ENCODE peak calls at places on chromosomes 5 and 9, in seven cellular contexts. B, O, Z, Q, I, D and M are unnamed samples.

GRCh38 chr9:100322954-100323536 is 29.7 kb downstream of the TEX10 start:
- DNase-seq in B (no peak), O (no peak), Z (peak; percentile 63), Q (peak; percentile 61), I (peak; percentile 38), D (peak; percentile 38), M (no peak)

GRCh38 chr5:127419007-127419406 is 98.4 kb upstream of the PRRC1 start:
- DNase-seq in B (no peak), O (no peak), Z (no peak), Q (no peak), I (no peak), D (no peak), M (no peak)

GRCh38 chr5:134422791-134423365 is 11.2 kb upstream of the CDKN2AIPNL start:
- DNase-seq in B (no peak), O (no peak), Z (no peak), Q (no peak), I (no peak), D (no peak), M (no peak)

GRCh38 chr5:77181173-77181572 is 29.3 kb upstream of the PDE8B start:
- DNase-seq in B (no peak), O (no peak), Z (no peak), Q (no peak), I (no peak), D (no peak), M (no peak)

GRCh38 chr5:64576241-64576640 is 70.4 kb downstream of the RGS7BP start:
- DNase-seq in B (no peak), O (no peak), Z (no peak), Q (no peak), I (no peak), D (no peak), M (no peak)

GRCh38 chr5:125550237-125550636 is 803.8 kb upstream of the ZNF608 start:
- DNase-seq in B (no peak), O (peak; percentile 20), Z (peak; percentile 87), Q (peak; percentile 78), I (no peak), D (no peak), M (no peak)

GRCh38 chr9:93198117-93198838 is 14.3 kb downstream of the WNK2 start:
- DNase-seq in B (no peak), O (no peak), Z (no peak), Q (no peak), I (no peak), D (no peak), M (no peak)

GRCh38 chr5:6197427-6197826 is 180.9 kb downstream of the MED10 start:
- DNase-seq in B (no peak), O (no peak), Z (no peak), Q (no peak), I (no peak), D (no peak), M (no peak)

GRCh38 chr9:91589101-91589553 is 165.5 kb upstream of the NFIL3 start:
- DNase-seq in B (peak; percentile 74), O (peak; percentile 30), Z (peak; percentile 94), Q (peak; percentile 65), I (no peak), D (no peak), M (no peak)

GRCh38 chr5:179135006-179135405 is 74.8 kb downstream of the ZNF354C start:
- DNase-seq in B (no peak), O (no peak), Z (no peak), Q (no peak), I (no peak), D (no peak), M (no peak)

GRCh38 chr5:83470920-83471404 is 582 bp upstream of the VCAN start:
- DNase-seq in B (no peak), O (no peak), Z (no peak), Q (no peak), I (no peak), D (no peak), M (no peak)
- H3K4me3 ChIP-seq in B (peak overlapping the region; percentile 49), O (peak overlapping the region; percentile 28), Z (peak overlapping the region; percentile 90), Q (peak overlapping the region; percentile 96), I (peak overlapping the region; percentile 53), D (peak overlapping the region; percentile 85), M (peak overlapping the region; percentile 59)

GRCh38 chr9:130860458-130861316 is 25.6 kb downstream of the ABL1 start:
- DNase-seq in B (peak; percentile 97), O (peak; percentile 83), Z (peak; percentile 97), Q (peak; percentile 100), I (peak; percentile 65), D (no peak), M (peak; percentile 86)

GRCh38 chr9:130861372-130862180 is 26.5 kb downstream of the ABL1 start:
- DNase-seq in B (no peak), O (no peak), Z (no peak), Q (no peak), I (no peak), D (no peak), M (no peak)

GRCh38 chr9:130864541-130864940 is 29.5 kb downstream of the ABL1 start:
- DNase-seq in B (no peak), O (no peak), Z (no peak), Q (no peak), I (no peak), D (no peak), M (no peak)

GRCh38 chr9:130862747-130863146 is 27.7 kb downstream of the ABL1 start:
- DNase-seq in B (peak; percentile 78), O (no peak), Z (no peak), Q (no peak), I (no peak), D (no peak), M (no peak)

DNA sequence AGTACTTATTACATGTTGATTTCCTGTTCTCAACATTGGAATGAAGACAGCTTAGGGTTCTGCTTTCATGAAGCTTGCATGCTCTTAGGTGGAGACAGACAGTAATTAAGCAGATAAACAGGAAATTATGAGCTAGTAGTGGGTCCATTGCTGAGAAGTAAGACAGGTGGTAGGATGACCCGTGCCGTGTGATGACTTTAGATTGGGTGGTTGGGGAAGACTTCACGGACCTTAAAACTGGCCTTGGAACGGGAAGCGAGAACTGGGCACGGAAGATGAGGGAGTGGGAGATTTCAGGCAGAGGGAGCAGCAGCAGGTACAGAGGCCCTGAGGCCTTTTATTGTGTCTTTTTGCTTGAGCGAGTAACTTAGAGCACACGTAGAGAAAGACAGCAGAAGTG is 27.2 kb downstream of the ABL1 start:
- DNase-seq in B (no peak), O (no peak), Z (no peak), Q (no peak), I (no peak), D (no peak), M (no peak)
- H3K36me3 ChIP-seq in B (peaks cover 9% of the 10 kb centered on the region), O (no peaks in the 10 kb centered on the region), Z (peaks cover 25% of the 10 kb centered on the region), Q (peaks cover 71% of the 10 kb centered on the region), I (peaks cover 67% of the 10 kb centered on the region), D (peaks cover 88% of the 10 kb centered on the region), M (peaks cover 14% of the 10 kb centered on the region)

DNA sequence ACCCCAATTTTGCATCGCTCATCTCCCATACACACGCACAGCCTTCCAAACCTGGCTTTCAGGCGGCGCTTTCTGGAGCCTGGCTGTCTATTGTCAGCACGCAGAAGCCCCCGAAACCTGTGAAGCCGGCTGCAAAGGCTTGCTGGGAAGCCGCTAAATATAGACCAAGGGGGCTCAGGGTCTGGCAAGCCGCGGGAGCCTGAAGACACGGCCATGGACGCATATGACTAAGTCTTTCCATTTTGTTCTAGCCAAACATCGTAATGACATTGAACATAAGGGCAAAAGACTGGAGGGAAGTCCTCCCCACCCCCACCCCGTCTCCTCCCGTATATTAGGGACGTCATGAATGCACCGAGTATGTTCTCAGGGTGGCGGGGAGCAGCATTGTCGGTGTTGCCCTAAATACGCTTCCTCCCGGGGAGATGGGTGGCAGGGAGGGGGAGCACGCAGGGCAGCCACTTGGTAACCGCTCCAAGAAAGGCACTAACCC is 1.1 kb downstream of the CTNND2 start:
- DNase-seq in B (no peak), O (no peak), Z (no peak), Q (no peak), I (no peak), D (no peak), M (no peak)
- H3K4me3 ChIP-seq in B (peak overlapping the region; percentile 40), O (peak overlapping the region; percentile 59), Z (peak overlapping the region; percentile 80), Q (peak overlapping the region; percentile 35), I (peak overlapping the region; percentile 36), D (peak overlapping the region; percentile 55), M (no peak overlapping the region)

DNA sequence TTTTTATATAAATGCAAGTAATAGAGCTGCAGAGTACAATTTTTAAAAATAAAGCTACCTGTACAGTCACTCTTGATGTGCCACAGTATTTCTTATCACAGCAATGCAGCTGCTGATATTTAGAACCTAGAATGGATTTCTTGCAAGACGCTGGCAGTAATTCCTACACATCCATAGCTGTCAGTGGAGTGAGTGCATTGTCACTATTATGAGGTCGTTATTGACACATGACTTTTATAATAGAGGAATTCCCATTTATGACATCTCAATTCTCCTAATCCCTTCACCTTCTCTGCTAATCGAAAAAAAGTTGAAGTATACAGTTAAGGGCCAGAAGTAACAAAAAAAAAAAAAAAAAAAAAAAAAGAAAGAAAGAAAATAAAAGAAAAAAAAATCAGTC is 477.8 kb downstream of the TAF11L14 start:
- DNase-seq in B (no peak), O (no peak), Z (no peak), Q (no peak), I (no peak), D (no peak), M (no peak)
- H3K36me3 ChIP-seq in B (no peaks in the 10 kb centered on the region), O (no peaks in the 10 kb centered on the region), Z (no peaks in the 10 kb centered on the region), Q (no peaks in the 10 kb centered on the region), I (no peaks in the 10 kb centered on the region), D (no peaks in the 10 kb centered on the region), M (no peaks in the 10 kb centered on the region)

GRCh38 chr5:173329370-173330150 is 1.3 kb upstream of the STC2 start:
- DNase-seq in B (no peak), O (no peak), Z (no peak), Q (no peak), I (no peak), D (no peak), M (no peak)
- H3K4me3 ChIP-seq in B (peak overlapping the region; percentile 53), O (peak overlapping the region; percentile 24), Z (peak overlapping the region; percentile 73), Q (peak overlapping the region; percentile 83), I (peak overlapping the region; percentile 55), D (peak overlapping the region; percentile 60), M (peak overlapping the region; percentile 52)

DNA sequence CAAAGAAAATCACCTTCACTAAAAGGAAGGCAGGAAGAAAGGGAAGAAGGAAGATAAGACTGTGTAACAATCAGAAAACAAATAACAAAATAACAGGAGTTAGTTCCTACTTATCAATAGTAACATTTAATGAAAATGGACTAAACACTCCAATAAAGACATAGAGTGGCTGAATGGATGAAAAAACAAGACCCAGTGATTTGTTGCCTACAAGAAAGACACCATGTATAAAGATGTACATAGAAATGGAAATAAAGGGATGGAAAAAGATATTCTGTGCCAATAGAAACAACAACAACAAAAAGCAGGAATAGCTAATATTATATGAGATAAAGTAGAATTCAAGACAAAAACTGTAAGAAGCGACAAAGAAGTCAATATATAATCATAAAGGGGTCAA is 116.8 kb downstream of the LURAP1L start:
- DNase-seq in B (no peak), O (no peak), Z (no peak), Q (no peak), I (no peak), D (no peak), M (no peak)
- H3K36me3 ChIP-seq in B (no peaks in the 10 kb centered on the region), O (no peaks in the 10 kb centered on the region), Z (no peaks in the 10 kb centered on the region), Q (no peaks in the 10 kb centered on the region), I (no peaks in the 10 kb centered on the region), D (no peaks in the 10 kb centered on the region), M (no peaks in the 10 kb centered on the region)

DNA sequence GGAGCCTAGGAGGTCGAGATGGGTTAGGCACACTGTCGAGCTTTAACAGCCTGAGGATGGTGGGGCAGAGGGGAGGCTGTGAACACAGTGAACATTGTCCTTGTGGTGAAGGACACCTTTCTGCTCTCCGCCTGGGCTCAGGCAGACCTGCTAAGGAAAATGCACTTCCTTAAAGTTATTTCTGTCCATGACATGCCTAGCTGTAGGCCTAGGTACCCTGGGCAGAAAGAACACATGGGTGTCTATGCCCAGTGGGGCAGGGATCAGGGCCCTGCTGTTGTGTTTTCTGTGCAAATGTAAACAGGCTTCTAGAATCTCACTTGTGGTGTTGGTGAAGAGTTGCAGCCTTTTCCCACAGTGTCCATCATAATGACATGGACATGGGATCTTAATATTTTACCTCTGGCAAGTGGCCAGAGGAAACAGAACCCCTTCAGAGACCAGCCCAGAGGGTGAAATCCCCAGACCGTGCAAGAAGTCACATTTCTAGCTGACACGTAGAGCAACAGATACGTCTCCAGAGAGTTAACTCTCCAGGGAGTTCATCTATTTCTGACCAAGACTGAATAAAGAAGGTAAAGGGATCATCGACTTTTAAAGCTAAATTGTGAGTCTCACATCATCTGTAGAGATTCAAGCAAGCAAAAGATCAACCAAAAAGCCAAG is 79.2 kb downstream of the C9orf152 start:
- DNase-seq in B (no peak), O (no peak), Z (no peak), Q (peak; percentile 49), I (no peak), D (no peak), M (no peak)
- H3K4me3 ChIP-seq in B (peak overlapping the region; percentile 45), O (no peak overlapping the region), Z (no peak overlapping the region), Q (no peak overlapping the region), I (no peak overlapping the region), D (no peak overlapping the region), M (no peak overlapping the region)